ENCODE peak calls at places on chromosome X, in ten cellular contexts. One of them, this sample, is unnamed.

GRCh38 chrX:136318895-136319597 is 18.3 kb downstream of the ADGRG4 start:
- DNase-seq in midbrain: no peak
- DNase-seq in HTR-8/SVneo: no peak
- DNase-seq in anterior cingulate cortex: no peak
- DNase-seq in BJ: no peak
- DNase-seq in hippocampal formation: no peak
- DNase-seq in AG09309: no peak
- DNase-seq in posterior cingulate gyrus: no peak
- DNase-seq in H1: no peak
- DNase-seq in neural crest cell: no peak
- DNase-seq in this sample: no peak

GRCh38 chrX:108036298-108036973 is 8.4 kb upstream of the VSIG1 start:
- DNase-seq in midbrain: no peak
- DNase-seq in BJ: no peak
- DNase-seq in neural crest cell: no peak
- DNase-seq in H1: no peak
- DNase-seq in AG09309: no peak
- DNase-seq in HTR-8/SVneo: peak
- DNase-seq in anterior cingulate cortex: no peak
- DNase-seq in posterior cingulate gyrus: no peak
- DNase-seq in hippocampal formation: no peak
- DNase-seq in this sample: peak

GRCh38 chrX:41245641-41246040 is 88.3 kb upstream of the DDX3X start:
- DNase-seq in midbrain: no peak
- DNase-seq in anterior cingulate cortex: no peak
- DNase-seq in AG09309: no peak
- DNase-seq in posterior cingulate gyrus: no peak
- DNase-seq in hippocampal formation: no peak
- DNase-seq in HTR-8/SVneo: no peak
- DNase-seq in H1: no peak
- DNase-seq in BJ: peak
- DNase-seq in neural crest cell: no peak
- DNase-seq in this sample: no peak

GRCh38 chrX:65608021-65608420 is 59.4 kb upstream of the MSN start:
- DNase-seq in posterior cingulate gyrus: no peak
- DNase-seq in neural crest cell: no peak
- DNase-seq in anterior cingulate cortex: no peak
- DNase-seq in BJ: no peak
- DNase-seq in AG09309: no peak
- DNase-seq in H1: no peak
- DNase-seq in midbrain: no peak
- DNase-seq in HTR-8/SVneo: no peak
- DNase-seq in hippocampal formation: no peak
- DNase-seq in this sample: no peak

GRCh38 chrX:63686878-63687714 is 97.9 kb downstream of the ARHGEF9 start:
- DNase-seq in HTR-8/SVneo: peak
- DNase-seq in midbrain: no peak
- DNase-seq in BJ: peak
- DNase-seq in anterior cingulate cortex: no peak
- DNase-seq in H1: peak
- DNase-seq in hippocampal formation: no peak
- DNase-seq in neural crest cell: no peak
- DNase-seq in AG09309: peak
- DNase-seq in posterior cingulate gyrus: no peak
- DNase-seq in this sample: peak

GRCh38 chrX:39869846-39870601 is 227.7 kb downstream of the BCOR start:
- DNase-seq in AG09309: no peak
- DNase-seq in hippocampal formation: no peak
- DNase-seq in HTR-8/SVneo: peak
- DNase-seq in BJ: no peak
- DNase-seq in anterior cingulate cortex: no peak
- DNase-seq in midbrain: no peak
- DNase-seq in H1: no peak
- DNase-seq in posterior cingulate gyrus: no peak
- DNase-seq in neural crest cell: no peak
- DNase-seq in this sample: peak

GRCh38 chrX:79371640-79372039 is 4.5 kb upstream of the ITM2A start:
- DNase-seq in hippocampal formation: no peak
- DNase-seq in anterior cingulate cortex: no peak
- DNase-seq in H1: no peak
- DNase-seq in midbrain: no peak
- DNase-seq in HTR-8/SVneo: no peak
- DNase-seq in AG09309: no peak
- DNase-seq in posterior cingulate gyrus: no peak
- DNase-seq in BJ: no peak
- DNase-seq in neural crest cell: no peak
- DNase-seq in this sample: no peak

GRCh38 chrX:41875142-41875541 is 48.2 kb downstream of the CASK start:
- DNase-seq in anterior cingulate cortex: no peak
- DNase-seq in neural crest cell: no peak
- DNase-seq in midbrain: no peak
- DNase-seq in posterior cingulate gyrus: no peak
- DNase-seq in BJ: no peak
- DNase-seq in hippocampal formation: no peak
- DNase-seq in H1: no peak
- DNase-seq in AG09309: no peak
- DNase-seq in HTR-8/SVneo: no peak
- DNase-seq in this sample: no peak

GRCh38 chrX:25158635-25159034 is 142.9 kb upstream of the ARX start:
- DNase-seq in posterior cingulate gyrus: no peak
- DNase-seq in AG09309: no peak
- DNase-seq in midbrain: no peak
- DNase-seq in anterior cingulate cortex: no peak
- DNase-seq in hippocampal formation: no peak
- DNase-seq in neural crest cell: no peak
- DNase-seq in BJ: no peak
- DNase-seq in H1: no peak
- DNase-seq in HTR-8/SVneo: no peak
- DNase-seq in this sample: no peak

GRCh38 chrX:154804957-154805695 is at the start of gene MPP1:
- DNase-seq in BJ: peak
- DNase-seq in posterior cingulate gyrus: peak
- DNase-seq in H1: peak
- DNase-seq in midbrain: peak
- DNase-seq in neural crest cell: peak
- DNase-seq in AG09309: no peak
- DNase-seq in anterior cingulate cortex: peak
- DNase-seq in HTR-8/SVneo: peak
- DNase-seq in hippocampal formation: peak
- DNase-seq in this sample: peak

GRCh38 chrX:129495941-129496340 is 27.3 kb downstream of the SMARCA1 start:
- DNase-seq in HTR-8/SVneo: no peak
- DNase-seq in midbrain: no peak
- DNase-seq in BJ: no peak
- DNase-seq in posterior cingulate gyrus: no peak
- DNase-seq in AG09309: no peak
- DNase-seq in H1: no peak
- DNase-seq in hippocampal formation: no peak
- DNase-seq in neural crest cell: no peak
- DNase-seq in anterior cingulate cortex: no peak
- DNase-seq in this sample: no peak

GRCh38 chrX:97740044-97740443 is 856.3 kb downstream of the RPA4 start:
- DNase-seq in neural crest cell: no peak
- DNase-seq in posterior cingulate gyrus: no peak
- DNase-seq in hippocampal formation: no peak
- DNase-seq in BJ: no peak
- DNase-seq in anterior cingulate cortex: no peak
- DNase-seq in AG09309: no peak
- DNase-seq in midbrain: no peak
- DNase-seq in H1: no peak
- DNase-seq in HTR-8/SVneo: no peak
- DNase-seq in this sample: no peak

GRCh38 chrX:154719132-154719675 is 31.7 kb downstream of the GAB3 start:
- DNase-seq in posterior cingulate gyrus: no peak
- DNase-seq in HTR-8/SVneo: no peak
- DNase-seq in hippocampal formation: no peak
- DNase-seq in BJ: no peak
- DNase-seq in neural crest cell: no peak
- DNase-seq in H1: no peak
- DNase-seq in AG09309: no peak
- DNase-seq in anterior cingulate cortex: no peak
- DNase-seq in midbrain: no peak
- DNase-seq in this sample: no peak

GRCh38 chrX:54808109-54808604 is 612 bp downstream of the MAGED2 start:
- DNase-seq in BJ: no peak
- DNase-seq in hippocampal formation: peak
- DNase-seq in midbrain: peak
- DNase-seq in H1: peak
- DNase-seq in HTR-8/SVneo: peak
- DNase-seq in anterior cingulate cortex: peak
- DNase-seq in posterior cingulate gyrus: peak
- DNase-seq in AG09309: no peak
- DNase-seq in neural crest cell: peak
- DNase-seq in this sample: no peak

GRCh38 chrX:11890843-11891514 is 132.9 kb downstream of the MSL3 start:
- DNase-seq in neural crest cell: no peak
- DNase-seq in hippocampal formation: peak
- DNase-seq in AG09309: no peak
- DNase-seq in BJ: no peak
- DNase-seq in midbrain: no peak
- DNase-seq in anterior cingulate cortex: no peak
- DNase-seq in HTR-8/SVneo: no peak
- DNase-seq in posterior cingulate gyrus: peak
- DNase-seq in H1: no peak
- DNase-seq in this sample: no peak

GRCh38 chrX:69234624-69235023 is 69.4 kb upstream of the PJA1 start:
- DNase-seq in HTR-8/SVneo: no peak
- DNase-seq in AG09309: no peak
- DNase-seq in BJ: no peak
- DNase-seq in anterior cingulate cortex: no peak
- DNase-seq in H1: no peak
- DNase-seq in midbrain: no peak
- DNase-seq in hippocampal formation: no peak
- DNase-seq in posterior cingulate gyrus: no peak
- DNase-seq in neural crest cell: no peak
- DNase-seq in this sample: no peak

GRCh38 chrX:129876734-129877395 is 29.1 kb upstream of the UTP14A start:
- DNase-seq in HTR-8/SVneo: peak
- DNase-seq in neural crest cell: no peak
- DNase-seq in BJ: no peak
- DNase-seq in hippocampal formation: no peak
- DNase-seq in posterior cingulate gyrus: no peak
- DNase-seq in H1: no peak
- DNase-seq in anterior cingulate cortex: no peak
- DNase-seq in AG09309: no peak
- DNase-seq in midbrain: no peak
- DNase-seq in this sample: no peak

GRCh38 chrX:33205321-33205720 is 6.0 kb downstream of the DMD start:
- DNase-seq in midbrain: no peak
- DNase-seq in neural crest cell: no peak
- DNase-seq in hippocampal formation: no peak
- DNase-seq in BJ: no peak
- DNase-seq in anterior cingulate cortex: no peak
- DNase-seq in H1: no peak
- DNase-seq in HTR-8/SVneo: no peak
- DNase-seq in AG09309: no peak
- DNase-seq in posterior cingulate gyrus: no peak
- DNase-seq in this sample: no peak

GRCh38 chrX:150647331-150647730 is 45.9 kb upstream of the MTMR1 start:
- DNase-seq in neural crest cell: no peak
- DNase-seq in AG09309: no peak
- DNase-seq in midbrain: no peak
- DNase-seq in hippocampal formation: no peak
- DNase-seq in anterior cingulate cortex: no peak
- DNase-seq in HTR-8/SVneo: no peak
- DNase-seq in posterior cingulate gyrus: no peak
- DNase-seq in BJ: no peak
- DNase-seq in H1: no peak
- DNase-seq in this sample: no peak

GRCh38 chrX:69428216-69428615 is 75.9 kb upstream of the NALF2 start:
- DNase-seq in H1: no peak
- DNase-seq in anterior cingulate cortex: no peak
- DNase-seq in posterior cingulate gyrus: no peak
- DNase-seq in midbrain: no peak
- DNase-seq in BJ: no peak
- DNase-seq in HTR-8/SVneo: no peak
- DNase-seq in neural crest cell: no peak
- DNase-seq in AG09309: no peak
- DNase-seq in hippocampal formation: no peak
- DNase-seq in this sample: no peak

GRCh38 chrX:120604359-120604782 is 470 bp downstream of the MCTS1 start:
- DNase-seq in midbrain: peak
- DNase-seq in neural crest cell: no peak
- DNase-seq in hippocampal formation: no peak
- DNase-seq in AG09309: peak
- DNase-seq in anterior cingulate cortex: peak
- DNase-seq in HTR-8/SVneo: peak
- DNase-seq in H1: no peak
- DNase-seq in posterior cingulate gyrus: peak
- DNase-seq in BJ: no peak
- DNase-seq in this sample: peak

GRCh38 chrX:13938053-13938765 is 91.5 kb downstream of the GEMIN8 start:
- DNase-seq in H1: peak
- DNase-seq in BJ: no peak
- DNase-seq in posterior cingulate gyrus: peak
- DNase-seq in anterior cingulate cortex: peak
- DNase-seq in AG09309: no peak
- DNase-seq in midbrain: peak
- DNase-seq in hippocampal formation: no peak
- DNase-seq in HTR-8/SVneo: no peak
- DNase-seq in neural crest cell: peak
- DNase-seq in this sample: no peak

GRCh38 chrX:68872171-68872570 is 43.4 kb downstream of the EFNB1 start:
- DNase-seq in H1: no peak
- DNase-seq in midbrain: no peak
- DNase-seq in hippocampal formation: no peak
- DNase-seq in neural crest cell: no peak
- DNase-seq in posterior cingulate gyrus: no peak
- DNase-seq in AG09309: no peak
- DNase-seq in HTR-8/SVneo: no peak
- DNase-seq in BJ: no peak
- DNase-seq in anterior cingulate cortex: no peak
- DNase-seq in this sample: no peak

GRCh38 chrX:129777218-129777768 is 2.5 kb upstream of the SASH3 start:
- DNase-seq in AG09309: no peak
- DNase-seq in neural crest cell: no peak
- DNase-seq in midbrain: no peak
- DNase-seq in posterior cingulate gyrus: no peak
- DNase-seq in anterior cingulate cortex: no peak
- DNase-seq in hippocampal formation: no peak
- DNase-seq in BJ: no peak
- DNase-seq in H1: no peak
- DNase-seq in HTR-8/SVneo: no peak
- DNase-seq in this sample: no peak

GRCh38 chrX:43822015-43822414 is 60.2 kb downstream of the MAOB start:
- DNase-seq in H1: no peak
- DNase-seq in BJ: no peak
- DNase-seq in neural crest cell: no peak
- DNase-seq in posterior cingulate gyrus: no peak
- DNase-seq in midbrain: no peak
- DNase-seq in anterior cingulate cortex: no peak
- DNase-seq in AG09309: no peak
- DNase-seq in HTR-8/SVneo: peak
- DNase-seq in hippocampal formation: no peak
- DNase-seq in this sample: no peak

GRCh38 chrX:75038925-75039324 is 113.7 kb upstream of the NEXMIF start:
- DNase-seq in H1: no peak
- DNase-seq in anterior cingulate cortex: no peak
- DNase-seq in HTR-8/SVneo: no peak
- DNase-seq in BJ: no peak
- DNase-seq in posterior cingulate gyrus: no peak
- DNase-seq in midbrain: no peak
- DNase-seq in hippocampal formation: no peak
- DNase-seq in AG09309: peak
- DNase-seq in neural crest cell: no peak
- DNase-seq in this sample: no peak

GRCh38 chrX:125202486-125203378 is 116.9 kb upstream of the TEX13C start:
- DNase-seq in BJ: no peak
- DNase-seq in AG09309: no peak
- DNase-seq in H1: peak
- DNase-seq in anterior cingulate cortex: peak
- DNase-seq in hippocampal formation: no peak
- DNase-seq in posterior cingulate gyrus: peak
- DNase-seq in HTR-8/SVneo: no peak
- DNase-seq in neural crest cell: peak
- DNase-seq in midbrain: no peak
- DNase-seq in this sample: no peak

GRCh38 chrX:8815460-8816065 is 14.4 kb upstream of the FAM9A start:
- DNase-seq in neural crest cell: peak
- DNase-seq in hippocampal formation: peak
- DNase-seq in anterior cingulate cortex: no peak
- DNase-seq in HTR-8/SVneo: peak
- DNase-seq in BJ: no peak
- DNase-seq in AG09309: no peak
- DNase-seq in midbrain: peak
- DNase-seq in posterior cingulate gyrus: no peak
- DNase-seq in H1: no peak
- DNase-seq in this sample: peak